ENCODE peak calls at places on chromosomes 16 and 17, in ten cellular contexts. K is lung; P is psoas muscle; C is upper lobe of left lung; F is left lung; E is CD4-positive, alpha-beta memory T cell; X is colonic mucosa; Q is osteoblast; L is H9; S is A549. D is an unnamed sample.

GRCh38 chr17:1776857-1777256 is 15.0 kb downstream of the SERPINF1 start:
- DNase-seq in K (no peak), P (no peak), C (no peak), F (no peak), E (no peak), X (no peak), Q (peak; percentile 47), L (no peak), S (no peak), D (no peak)

GRCh38 chr17:82786427-82786826 is 34.6 kb downstream of the TBCD start:
- DNase-seq in K (no peak), P (no peak), C (no peak), F (peak; percentile 66), E (no peak), X (no peak), Q (peak; percentile 36), L (peak; percentile 32), S (no peak), D (no peak)

GRCh38 chr16:55349867-55350266 is 25.9 kb downstream of the IRX6 start:
- DNase-seq in K (no peak), P (no peak), C (no peak), F (no peak), E (no peak), X (no peak), Q (no peak), L (no peak), S (no peak), D (no peak)

GRCh38 chr16:2520784-2521577 is 810 bp downstream of the AMDHD2 start:
- DNase-seq in K (peak; percentile 41), P (peak; percentile 37), C (peak; percentile 61), F (peak; percentile 89), E (peak; percentile 91), X (no peak), Q (peak; percentile 94), L (peak; percentile 45), S (no peak), D (peak; percentile 72)

GRCh38 chr17:299546-299945 is 53.1 kb downstream of the RPH3AL start:
- DNase-seq in K (no peak), P (no peak), C (no peak), F (peak; percentile 71), E (no peak), X (no peak), Q (peak; percentile 59), L (no peak), S (no peak), D (no peak)

GRCh38 chr16:2912330-2913199 is 834 bp downstream of the FLYWCH1 start:
- DNase-seq in K (no peak), P (no peak), C (peak; percentile 30), F (peak; percentile 83), E (peak; percentile 38), X (peak; percentile 47), Q (peak; percentile 87), L (no peak), S (peak; percentile 28), D (no peak)

GRCh38 chr16:80804061-80804450 is 342 bp downstream of the CDYL2 start:
- DNase-seq in K (peak; percentile 42), P (peak; percentile 45), C (peak; percentile 32), F (peak; percentile 84), E (peak; percentile 67), X (peak; percentile 36), Q (peak; percentile 96), L (peak; percentile 33), S (no peak), D (peak; percentile 5)

GRCh38 chr17:43521389-43521788 is 24.8 kb downstream of the ETV4 start:
- DNase-seq in K (no peak), P (no peak), C (no peak), F (no peak), E (no peak), X (no peak), Q (no peak), L (no peak), S (no peak), D (no peak)

GRCh38 chr17:78325076-78325712 is 34.7 kb downstream of the SOCS3 start:
- DNase-seq in K (no peak), P (peak; percentile 79), C (peak; percentile 47), F (peak; percentile 36), E (no peak), X (no peak), Q (peak; percentile 90), L (no peak), S (no peak), D (no peak)

GRCh38 chr16:68257906-68258800 is 6.2 kb upstream of the SLC7A6 start:
- DNase-seq in K (no peak), P (no peak), C (peak; percentile 47), F (no peak), E (no peak), X (peak; percentile 65), Q (peak; percentile 94), L (no peak), S (no peak), D (no peak)

GRCh38 chr16:50245417-50246298 is 20.7 kb upstream of the ADCY7 start:
- DNase-seq in K (peak; percentile 63), P (peak; percentile 55), C (peak; percentile 69), F (peak; percentile 93), E (peak; percentile 27), X (peak; percentile 79), Q (peak; percentile 99), L (no peak), S (peak; percentile 81), D (peak; percentile 15)

GRCh38 chr17:21677126-21677910 is 15.0 kb upstream of the KCNJ18 start:
- DNase-seq in K (no peak), P (no peak), C (no peak), F (peak; percentile 68), E (no peak), X (no peak), Q (peak; percentile 55), L (no peak), S (no peak), D (no peak)
- H3K9me3 ChIP-seq in K (peaks cover 6% of the 10 kb centered on the region), P (no peaks in the 10 kb centered on the region), C (no peaks in the 10 kb centered on the region), F (no peaks in the 10 kb centered on the region), E (no peaks in the 10 kb centered on the region), X (no peaks in the 10 kb centered on the region), Q (no peaks in the 10 kb centered on the region), L (peaks cover 72% of the 10 kb centered on the region), S (no peaks in the 10 kb centered on the region), D (no peaks in the 10 kb centered on the region)

GRCh38 chr16:9351440-9351839 is 260.0 kb downstream of the HAPSTR1 start:
- DNase-seq in K (no peak), P (no peak), C (no peak), F (no peak), E (no peak), X (peak; percentile 46), Q (no peak), L (no peak), S (no peak), D (no peak)
- H3K9me3 ChIP-seq in K (peaks cover 3% of the 10 kb centered on the region), P (peaks cover 11% of the 10 kb centered on the region), C (peaks cover 11% of the 10 kb centered on the region), F (no peaks in the 10 kb centered on the region), E (no peaks in the 10 kb centered on the region), X (no peaks in the 10 kb centered on the region), Q (no peaks in the 10 kb centered on the region), L (no peaks in the 10 kb centered on the region), S (peaks cover 3% of the 10 kb centered on the region), D (no peaks in the 10 kb centered on the region)

GRCh38 chr17:54439816-54440215 is 460.8 kb upstream of the TOM1L1 start:
- DNase-seq in K (no peak), P (no peak), C (no peak), F (no peak), E (no peak), X (no peak), Q (no peak), L (no peak), S (no peak), D (no peak)
- H3K9me3 ChIP-seq in K (no peaks in the 10 kb centered on the region), P (no peaks in the 10 kb centered on the region), C (no peaks in the 10 kb centered on the region), F (no peaks in the 10 kb centered on the region), E (no peaks in the 10 kb centered on the region), X (no peaks in the 10 kb centered on the region), Q (no peaks in the 10 kb centered on the region), L (no peaks in the 10 kb centered on the region), S (peaks cover 4% of the 10 kb centered on the region), D (no peaks in the 10 kb centered on the region)

DNA sequence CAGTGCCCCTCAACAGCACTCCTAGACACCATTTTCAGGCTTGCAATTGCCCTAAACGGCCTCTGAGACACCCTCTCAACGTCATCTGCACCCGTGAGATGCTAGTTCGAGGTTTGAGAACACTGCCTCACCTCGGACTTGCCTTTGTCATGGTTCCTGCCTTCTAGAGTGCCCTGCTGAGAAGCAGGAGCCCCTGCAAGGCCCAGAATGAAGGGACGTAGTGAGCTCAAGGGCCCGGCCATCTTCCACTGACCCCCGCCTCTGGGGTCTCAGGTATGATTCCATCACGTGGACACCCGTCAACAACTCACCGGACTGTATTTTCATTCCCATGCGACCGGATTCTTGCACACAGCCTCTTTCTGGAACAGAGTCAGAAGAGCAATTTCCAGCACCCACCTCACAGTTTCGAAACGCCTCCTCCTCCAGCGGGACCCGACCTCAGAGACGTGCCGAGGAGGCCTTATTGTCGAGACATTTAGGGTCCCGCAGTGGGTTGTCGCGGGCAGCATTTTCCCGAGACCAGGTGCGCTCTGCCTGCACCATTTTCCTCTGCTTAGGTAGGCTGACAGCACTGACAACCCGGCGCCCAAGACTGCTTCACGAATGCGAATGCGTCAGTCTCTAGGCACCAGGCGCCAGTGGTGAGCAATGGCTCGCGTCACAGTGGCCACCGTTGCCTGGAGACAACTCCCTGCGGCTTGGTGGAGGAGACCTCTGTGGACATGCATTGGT is 999.9 kb downstream of the KCNJ18 start:
- DNase-seq in K (peak; percentile 22), P (no peak), C (no peak), F (peak; percentile 71), E (no peak), X (no peak), Q (no peak), L (no peak), S (no peak), D (no peak)
- H3K9me3 ChIP-seq in K (peaks cover 18% of the 10 kb centered on the region), P (no peaks in the 10 kb centered on the region), C (no peaks in the 10 kb centered on the region), F (no peaks in the 10 kb centered on the region), E (no peaks in the 10 kb centered on the region), X (no peaks in the 10 kb centered on the region), Q (no peaks in the 10 kb centered on the region), L (peaks cover 90% of the 10 kb centered on the region), S (peaks cover 13% of the 10 kb centered on the region), D (no peaks in the 10 kb centered on the region)